ENCODE peak calls at places on chromosome 10, in six cellular contexts. Q, H, M, Y, U and I are unnamed samples.

GRCh38 chr10:46520941-46521340 is 35.5 kb downstream of the GPRIN2 start:
- DNase-seq in Q (peak; percentile 83), H (no peak), M (peak; percentile 96), Y (no peak), U (no peak), I (no peak)

GRCh38 chr10:44858988-44859387 is 52.1 kb upstream of the TMEM72 start:
- DNase-seq in Q (no peak), H (no peak), M (no peak), Y (no peak), U (no peak), I (no peak)

GRCh38 chr10:22320591-22321155 is at the start of gene BMI1:
- DNase-seq in Q (peak; percentile 55), H (peak; percentile 60), M (peak; percentile 55), Y (peak; percentile 90), U (peak; percentile 50), I (no peak)

GRCh38 chr10:34433241-34434076 is 381.6 kb downstream of the PARD3 start:
- DNase-seq in Q (no peak), H (no peak), M (no peak), Y (no peak), U (peak; percentile 89), I (no peak)

GRCh38 chr10:59905735-59906416 is 480 bp downstream of the CCDC6 start:
- DNase-seq in Q (no peak), H (no peak), M (no peak), Y (no peak), U (no peak), I (no peak)

GRCh38 chr10:11068861-11069633 is 51.4 kb downstream of the CELF2 start:
- DNase-seq in Q (no peak), H (no peak), M (no peak), Y (no peak), U (no peak), I (no peak)

GRCh38 chr10:109957092-109957797 is 33.9 kb upstream of the XPNPEP1 start:
- DNase-seq in Q (no peak), H (no peak), M (no peak), Y (no peak), U (no peak), I (no peak)

GRCh38 chr10:59857921-59858320 is 48.4 kb downstream of the CCDC6 start:
- DNase-seq in Q (no peak), H (no peak), M (no peak), Y (no peak), U (no peak), I (no peak)

GRCh38 chr10:94358480-94358879 is 4.3 kb downstream of the NOC3L start:
- DNase-seq in Q (peak; percentile 92), H (peak; percentile 43), M (peak; percentile 85), Y (peak; percentile 84), U (peak; percentile 68), I (peak; percentile 83)

GRCh38 chr10:34716958-34717357 is 98.1 kb downstream of the PARD3 start:
- DNase-seq in Q (peak; percentile 74), H (no peak), M (peak; percentile 70), Y (no peak), U (no peak), I (no peak)

GRCh38 chr10:85702768-85703167 is 663.8 kb downstream of the GRID1 start:
- DNase-seq in Q (no peak), H (no peak), M (no peak), Y (no peak), U (no peak), I (no peak)

GRCh38 chr10:78437407-78437768 is 403.7 kb downstream of the RPS24 start:
- DNase-seq in Q (no peak), H (no peak), M (no peak), Y (no peak), U (no peak), I (no peak)

GRCh38 chr10:11208908-11209809 is 191.5 kb downstream of the CELF2 start:
- DNase-seq in Q (no peak), H (no peak), M (no peak), Y (no peak), U (no peak), I (no peak)

GRCh38 chr10:66501356-66501755 is 424.5 kb upstream of the LRRTM3 start:
- DNase-seq in Q (no peak), H (no peak), M (no peak), Y (no peak), U (no peak), I (no peak)

GRCh38 chr10:113059001-113059780 is 109.1 kb downstream of the TCF7L2 start:
- DNase-seq in Q (no peak), H (no peak), M (peak; percentile 64), Y (peak; percentile 78), U (peak; percentile 77), I (no peak)

GRCh38 chr10:96540240-96540639 is 26.5 kb upstream of the TLL2 start:
- DNase-seq in Q (no peak), H (no peak), M (no peak), Y (no peak), U (no peak), I (no peak)

GRCh38 chr10:16754765-16755164 is 62.5 kb downstream of the RSU1 start:
- DNase-seq in Q (no peak), H (no peak), M (no peak), Y (no peak), U (no peak), I (no peak)

GRCh38 chr10:128211064-128211504 is 84.9 kb upstream of the MKI67 start:
- DNase-seq in Q (no peak), H (no peak), M (no peak), Y (no peak), U (no peak), I (no peak)